ENCODE peak calls at places on chromosomes 13 and 19, in six cellular contexts. J, G, R, M, D and H are unnamed samples.

GRCh38 chr13:32851083-32852064 is 164.8 kb upstream of the KL start:
- DNase-seq in J (no peak), D (no peak), G (no peak), M (no peak), R (no peak), H (no peak)

GRCh38 chr19:48935864-48936263 is 2.4 kb downstream of the DHDH start:
- DNase-seq in G (no peak), J (no peak), D (no peak), M (no peak), R (no peak), H (no peak)

GRCh38 chr13:20492641-20493040 is 33.0 kb downstream of the CRYL1 start:
- DNase-seq in D (no peak), R (peak; percentile 72), J (no peak), G (no peak), M (peak; percentile 64), H (no peak)

GRCh38 chr19:2266183-2266993 is 10.2 kb upstream of the JSRP1 start:
- DNase-seq in M (no peak), R (peak; percentile 49), D (peak; percentile 82), J (peak; percentile 76), G (no peak), H (no peak)

GRCh38 chr13:61727714-61728275 is 312.1 kb upstream of the PCDH20 start:
- DNase-seq in G (no peak), R (no peak), M (no peak), J (no peak), D (no peak), H (no peak)

GRCh38 chr13:41458939-41459753 is 1.8 kb downstream of the RGCC start:
- DNase-seq in G (peak; percentile 42), D (peak; percentile 64), R (peak; percentile 70), J (no peak), M (peak; percentile 73), H (peak; percentile 18)

GRCh38 chr19:55189424-55189823 is 9.3 kb upstream of the SYT5 start:
- DNase-seq in M (peak; percentile 78), J (no peak), R (no peak), G (no peak), D (peak; percentile 84), H (no peak)

GRCh38 chr13:106041445-106041844 is 494.0 kb downstream of the EFNB2 start:
- DNase-seq in D (no peak), R (no peak), G (no peak), J (no peak), M (no peak), H (no peak)

GRCh38 chr13:113917523-113918371 is 53.9 kb upstream of the GAS6 start:
- DNase-seq in R (no peak), D (peak; percentile 14), J (no peak), M (no peak), G (no peak), H (no peak)

GRCh38 chr13:26914624-26915023 is 154.0 kb upstream of the GPR12 start:
- DNase-seq in R (no peak), J (no peak), M (peak; percentile 99), D (no peak), G (no peak), H (no peak)

GRCh38 chr13:111178417-111178816 is 63.3 kb downstream of the ARHGEF7 start:
- DNase-seq in J (no peak), D (no peak), M (no peak), R (no peak), G (no peak), H (no peak)

GRCh38 chr19:54439174-54439851 is 9.7 kb upstream of the LENG8 start:
- DNase-seq in G (no peak), R (peak; percentile 44), M (peak; percentile 46), D (no peak), J (peak; percentile 34), H (peak; percentile 20)

GRCh38 chr13:45162194-45162593 is 38.7 kb downstream of the KCTD4 start:
- DNase-seq in M (no peak), D (no peak), J (no peak), R (no peak), G (no peak), H (no peak)

GRCh38 chr19:50820549-50821247 is 2.9 kb downstream of the KLK1 start:
- DNase-seq in J (no peak), D (no peak), G (no peak), M (no peak), R (no peak), H (no peak)

GRCh38 chr13:109746364-109746763 is 40.0 kb downstream of the IRS2 start:
- DNase-seq in J (no peak), R (no peak), D (no peak), M (no peak), G (no peak), H (no peak)

GRCh38 chr19:35159606-35160005 is 5.1 kb downstream of the FXYD5 start:
- DNase-seq in R (no peak), M (no peak), G (no peak), J (no peak), D (no peak), H (no peak)

GRCh38 chr13:112519517-112520060 is 68.4 kb downstream of the TUBGCP3 start:
- DNase-seq in M (no peak), J (no peak), R (no peak), D (no peak), G (no peak), H (no peak)

GRCh38 chr19:45428385-45429231 is 4.9 kb upstream of the ERCC1 start:
- DNase-seq in G (no peak), R (peak; percentile 30), M (no peak), D (no peak), J (no peak), H (no peak)

GRCh38 chr19:14383898-14384669 is 2.8 kb downstream of the ADGRE5 start:
- DNase-seq in M (peak; percentile 48), G (peak; percentile 67), J (peak; percentile 10), R (peak; percentile 52), D (no peak), H (no peak)

GRCh38 chr19:19613456-19613855 is 5.0 kb downstream of the PBX4 start:
- DNase-seq in D (no peak), R (no peak), J (no peak), G (no peak), M (peak; percentile 96), H (no peak)

GRCh38 chr13:34506796-34507195 is 435.3 kb upstream of the NBEA start:
- DNase-seq in J (no peak), D (no peak), R (no peak), M (no peak), G (no peak), H (no peak)

GRCh38 chr19:35206379-35206778 is 22.2 kb downstream of the FAM187B start:
- DNase-seq in R (peak; percentile 27), D (no peak), M (no peak), J (no peak), G (peak; percentile 58), H (no peak)

GRCh38 chr13:44575741-44576395 is at the start of gene TSC22D1:
- DNase-seq in M (peak; percentile 49), D (peak; percentile 25), J (peak; percentile 65), R (peak; percentile 66), G (peak; percentile 56), H (peak; percentile 53)

GRCh38 chr19:4504297-4504701 is 14.0 kb downstream of the PLIN4 start:
- DNase-seq in M (no peak), G (no peak), R (no peak), D (no peak), J (no peak), H (peak; percentile 67)

GRCh38 chr13:32056316-32056715 is 24.7 kb downstream of the FRY start:
- DNase-seq in G (no peak), M (peak; percentile 33), J (no peak), R (no peak), D (no peak), H (no peak)

GRCh38 chr13:68232351-68233130 is 1002.4 kb upstream of the PCDH9 start:
- DNase-seq in J (no peak), M (no peak), R (no peak), G (no peak), D (no peak), H (no peak)

GRCh38 chr19:40411125-40411842 is 1.9 kb downstream of the PRX start:
- DNase-seq in M (no peak), D (no peak), R (no peak), J (no peak), G (no peak), H (no peak)

GRCh38 chr13:113192902-113193301 is 15.6 kb downstream of the PCID2 start:
- DNase-seq in D (no peak), R (no peak), J (no peak), G (no peak), M (no peak), H (no peak)

GRCh38 chr19:18590273-18591272 is 2.0 kb downstream of the REX1BD start:
- DNase-seq in J (peak; percentile 55), G (no peak), M (no peak), D (no peak), R (no peak), H (peak; percentile 26)

GRCh38 chr13:109904218-109904617 is 117.8 kb upstream of the IRS2 start:
- DNase-seq in G (no peak), M (peak; percentile 37), D (no peak), R (no peak), J (no peak), H (no peak)

GRCh38 chr19:1248454-1249297 is at the start of gene MIDN:
- DNase-seq in M (peak; percentile 60), G (peak; percentile 88), R (peak; percentile 76), D (peak; percentile 67), J (peak; percentile 82), H (peak; percentile 89)

GRCh38 chr19:38059897-38060296 is 152.9 kb downstream of the SIPA1L3 start:
- DNase-seq in M (no peak), G (no peak), R (peak; percentile 27), D (no peak), J (no peak), H (no peak)

GRCh38 chr13:55788548-55788947 is 1352.2 kb upstream of the PRR20A start:
- DNase-seq in R (no peak), G (no peak), M (no peak), J (no peak), D (no peak), H (no peak)

GRCh38 chr19:10283301-10283733 is 3.4 kb upstream of the ICAM4 start:
- DNase-seq in J (no peak), D (no peak), G (no peak), R (no peak), M (peak; percentile 70), H (no peak)

GRCh38 chr13:23858586-23858985 is 30.6 kb downstream of the MIPEP start:
- DNase-seq in D (no peak), M (no peak), J (no peak), G (no peak), R (no peak), H (no peak)

GRCh38 chr13:47039106-47039505 is 142.3 kb upstream of the HTR2A start:
- DNase-seq in J (no peak), R (no peak), D (no peak), G (no peak), M (no peak), H (no peak)